ENCODE peak calls at places on chromosomes 11 and 22, in nine cellular contexts. B is nucleus accumbens; X is GM03348; W is NB4; N is endodermal cell; P is stimulated activated CD4-positive, alpha-beta T cell treated with anti-CD3 and anti-CD28 coated beads, Interleukin-2, amount 100 ng/mL, for 48 hours; V is IMR-90; H is glutamatergic neuron; M is activated T-cell treated with anti-CD3 and anti-CD28 coated beads for 1 hour. S is an unnamed sample.
A peak's percentile ranks its signal among the peaks of the same experiment; 100 is the strongest.

GRCh38 chr11:2451336-2451735 is 6.5 kb downstream of the KCNQ1 start:
- DNase-seq in X (no peak), V (no peak), W (no peak), P (no peak), H (no peak), N (no peak), B (no peak), M (no peak), S (no peak)

GRCh38 chr11:61516191-61516590 is 7.6 kb downstream of the LRRC10B start:
- DNase-seq in P (no peak), V (no peak), N (peak; percentile 72), M (no peak), H (no peak), W (no peak), B (no peak), X (no peak), S (no peak)

GRCh38 chr11:108394744-108395284 is 72.5 kb downstream of the C11orf65 start:
- DNase-seq in V (no peak), N (no peak), H (no peak), B (no peak), X (no peak), M (no peak), W (no peak), P (no peak), S (no peak)

GRCh38 chr11:42205518-42205917 is 746.1 kb upstream of the LRRC4C start:
- DNase-seq in V (no peak), B (no peak), N (peak; percentile 45), H (no peak), W (no peak), M (no peak), P (no peak), X (no peak), S (no peak)

GRCh38 chr11:96086111-96086510 is 162.2 kb upstream of the MTMR2 start:
- DNase-seq in W (no peak), H (no peak), M (no peak), P (no peak), N (no peak), X (no peak), V (no peak), B (no peak), S (no peak)

GRCh38 chr11:120884290-120885020 is 139.4 kb upstream of the TBCEL start:
- DNase-seq in N (peak; percentile 62), V (no peak), P (no peak), M (no peak), H (no peak), B (no peak), W (no peak), X (no peak), S (no peak)

GRCh38 chr11:65399845-65400244 is 13.4 kb downstream of the FRMD8 start:
- DNase-seq in W (no peak), B (no peak), X (no peak), N (no peak), V (no peak), M (no peak), P (no peak), H (no peak), S (no peak)

GRCh38 chr11:771617-772204 is 5.6 kb downstream of the GATD1 start:
- DNase-seq in P (no peak), W (no peak), N (no peak), M (no peak), B (no peak), X (no peak), V (no peak), H (no peak), S (no peak)

GRCh38 chr22:19776433-19777031 is 16.0 kb downstream of the TBX1 start:
- DNase-seq in B (no peak), M (no peak), X (peak; percentile 78), N (peak; percentile 38), H (no peak), W (peak; percentile 84), V (peak; percentile 19), P (no peak), S (no peak)

GRCh38 chr11:95704865-95705264 is 84.7 kb downstream of the FAM76B start:
- DNase-seq in X (no peak), M (no peak), B (no peak), H (no peak), N (no peak), W (no peak), V (no peak), P (no peak), S (no peak)

GRCh38 chr11:2249191-2249916 is 21.0 kb downstream of the ASCL2 start:
- DNase-seq in V (no peak), M (no peak), P (no peak), B (no peak), W (no peak), N (no peak), H (no peak), X (no peak), S (no peak)

GRCh38 chr11:65576232-65576866 is 496 bp downstream of the EHBP1L1 start:
- DNase-seq in M (no peak), X (no peak), W (peak; percentile 39), P (no peak), N (no peak), H (no peak), B (no peak), V (no peak), S (peak; percentile 19)

GRCh38 chr11:89203814-89204213 is 26.1 kb downstream of the TYR start:
- DNase-seq in V (no peak), H (no peak), W (no peak), M (no peak), P (no peak), N (peak; percentile 40), X (no peak), B (no peak), S (no peak)

GRCh38 chr22:19407649-19408606 is 23.6 kb downstream of the HIRA start:
- DNase-seq in B (no peak), H (no peak), P (no peak), V (peak; percentile 29), W (no peak), N (no peak), M (no peak), X (no peak), S (no peak)

GRCh38 chr22:46796566-46797195 is 34.2 kb downstream of the TBC1D22A start:
- DNase-seq in M (no peak), B (no peak), W (no peak), P (no peak), V (no peak), H (no peak), N (peak; percentile 35), X (no peak), S (no peak)

GRCh38 chr11:82229346-82229745 is 504.3 kb downstream of the FAM181B start:
- DNase-seq in H (no peak), N (no peak), B (no peak), M (no peak), W (peak; percentile 48), P (no peak), V (no peak), X (no peak), S (no peak)

GRCh38 chr22:38826801-38827200 is 17.0 kb downstream of the NPTXR start:
- DNase-seq in X (no peak), H (no peak), W (no peak), M (no peak), N (no peak), B (no peak), V (no peak), P (no peak), S (no peak)

GRCh38 chr11:66007201-66007634 is 4.6 kb upstream of the CST6 start:
- DNase-seq in B (no peak), P (no peak), W (peak; percentile 32), V (no peak), H (no peak), M (no peak), X (no peak), N (peak; percentile 83), S (no peak)

GRCh38 chr11:26247340-26247739 is 84.6 kb upstream of the ANO3 start:
- DNase-seq in W (no peak), H (no peak), N (no peak), B (no peak), P (no peak), M (no peak), X (peak; percentile 60), V (peak; percentile 81), S (no peak)

GRCh38 chr11:65540290-65541092 is 15.6 kb downstream of the SCYL1 start:
- DNase-seq in P (peak; percentile 84), V (peak; percentile 82), H (peak; percentile 92), X (peak; percentile 96), N (peak; percentile 99), B (peak; percentile 91), W (peak; percentile 91), M (peak; percentile 82), S (peak; percentile 73)

GRCh38 chr11:121770933-121771332 is 318.2 kb upstream of the SORL1-AS1 start:
- DNase-seq in W (no peak), B (no peak), H (no peak), N (no peak), X (no peak), V (peak; percentile 17), P (no peak), M (no peak), S (no peak)

GRCh38 chr22:46753360-46753759 is 9.1 kb upstream of the TBC1D22A start:
- DNase-seq in P (no peak), X (no peak), N (no peak), H (no peak), M (no peak), B (no peak), V (no peak), W (no peak), S (no peak)

GRCh38 chr22:25829808-25830777 is 88.1 kb downstream of the MYO18B start:
- DNase-seq in P (no peak), M (no peak), X (no peak), W (no peak), N (no peak), V (no peak), H (no peak), B (no peak), S (no peak)

GRCh38 chr11:64865286-64866172 is 12.9 kb downstream of the EHD1 start:
- DNase-seq in P (no peak), W (no peak), V (peak; percentile 92), B (no peak), X (no peak), H (no peak), M (no peak), N (no peak), S (no peak)

GRCh38 chr22:17782158-17782557 is 7.9 kb upstream of the BID start:
- DNase-seq in P (no peak), H (no peak), N (no peak), M (no peak), X (no peak), B (no peak), V (no peak), W (no peak), S (no peak)

GRCh38 chr22:47290706-47291430 is 528.4 kb downstream of the TBC1D22A start:
- DNase-seq in N (no peak), P (no peak), W (no peak), X (no peak), M (no peak), H (no peak), V (no peak), B (no peak), S (no peak)

GRCh38 chr11:123594921-123595320 is 59.5 kb downstream of the SCN3B start:
- DNase-seq in X (no peak), H (no peak), M (no peak), B (no peak), V (no peak), N (no peak), W (no peak), P (no peak), S (no peak)

GRCh38 chr11:28107331-28107725 is 628 bp downstream of the KIF18A start:
- DNase-seq in M (no peak), X (no peak), H (no peak), B (no peak), N (no peak), V (peak; percentile 37), P (no peak), W (peak; percentile 44), S (no peak)

GRCh38 chr11:111835665-111836064 is 35.7 kb downstream of the ALG9 start:
- DNase-seq in V (no peak), X (no peak), P (no peak), N (no peak), H (no peak), B (no peak), M (no peak), W (no peak), S (no peak)

GRCh38 chr11:61077936-61078335 is 24.4 kb upstream of the CD5 start:
- DNase-seq in X (no peak), B (no peak), V (no peak), N (no peak), W (no peak), H (no peak), M (no peak), P (no peak), S (no peak)

GRCh38 chr11:107044503-107044902 is 26.2 kb upstream of the GUCY1A2 start:
- DNase-seq in M (no peak), X (no peak), N (no peak), H (no peak), W (peak; percentile 20), P (no peak), B (no peak), V (no peak), S (no peak)

S was measured in T-helper 1 cell.